ENCODE peak calls at places on chromosomes 3 and 15, in four cellular contexts. B, F, V and D are unnamed samples.

GRCh38 chr15:76139368-76140068 is 79.7 kb downstream of the TMEM266 start:
- DNase-seq in V (peak), F (peak), B (no peak), D (peak)

GRCh38 chr15:46151786-46152185 is 517.0 kb downstream of the SQOR start:
- DNase-seq in B (no peak), V (no peak), F (no peak), D (no peak)

GRCh38 chr15:79988448-79989117 is 17.6 kb upstream of the BCL2A1 start:
- DNase-seq in B (no peak), F (no peak), V (no peak), D (no peak)

GRCh38 chr3:46717447-46718231 is at the start of gene PRSS50:
- DNase-seq in B (no peak), F (no peak), V (no peak), D (no peak)

GRCh38 chr15:52018693-52019393 is at the start of gene MAPK6:
- DNase-seq in V (peak), F (peak), B (peak), D (peak)

GRCh38 chr3:149577801-149578200 is 80.0 kb downstream of the WWTR1 start:
- DNase-seq in B (no peak), F (no peak), V (no peak), D (no peak)

GRCh38 chr3:53384465-53385277 is 37.3 kb upstream of the DCP1A start:
- DNase-seq in F (no peak), B (no peak), V (no peak), D (no peak)

GRCh38 chr15:89335289-89336041 is 841 bp upstream of the POLG start:
- DNase-seq in V (peak), B (no peak), F (no peak), D (peak)

GRCh38 chr15:75695206-75695605 is 17.4 kb downstream of the CSPG4 start:
- DNase-seq in B (no peak), F (no peak), V (no peak), D (no peak)

GRCh38 chr3:46852839-46853355 is 10.3 kb downstream of the MYL3 start:
- DNase-seq in F (no peak), V (no peak), B (no peak), D (no peak)

GRCh38 chr3:104629038-104629437 is 737.7 kb upstream of the ALCAM start:
- DNase-seq in V (peak), B (no peak), F (no peak), D (peak)

GRCh38 chr3:8529197-8529637 is 27.6 kb downstream of the LMCD1 start:
- DNase-seq in V (peak), B (no peak), F (no peak), D (peak)

GRCh38 chr3:141096981-141097380 is 45.8 kb downstream of the SPSB4 start:
- DNase-seq in F (no peak), B (no peak), V (no peak), D (no peak)